ENCODE peak calls at places on chromosomes 2 and 18, in eight cellular contexts. One of them, this sample, is unnamed. For H3K4me1, the result is how much of the 10 kb centered on the place peaks cover.

GRCh38 chr2:231877533-231878456 is 48.4 kb downstream of the NPPC start:
- DNase-seq in neuronal stem cell: no peak
- DNase-seq in heart right ventricle: no peak
- DNase-seq in adrenal gland: no peak
- DNase-seq in CD8-positive, alpha-beta T cell: no peak
- DNase-seq in heart left ventricle: no peak
- DNase-seq in K562: no peak
- DNase-seq in tibial artery: no peak
- DNase-seq in this sample: no peak

GRCh38 chr2:106825161-106825560 is 60.8 kb downstream of the ST6GAL2 start:
- DNase-seq in neuronal stem cell: no peak
- DNase-seq in heart right ventricle: no peak
- DNase-seq in adrenal gland: no peak
- DNase-seq in CD8-positive, alpha-beta T cell: no peak
- DNase-seq in heart left ventricle: no peak
- DNase-seq in K562: no peak
- DNase-seq in tibial artery: no peak
- DNase-seq in this sample: no peak

GRCh38 chr18:13616525-13617035 is 109.8 kb downstream of the FAM210A start:
- DNase-seq in neuronal stem cell: no peak
- DNase-seq in heart right ventricle: no peak
- DNase-seq in adrenal gland: no peak
- DNase-seq in CD8-positive, alpha-beta T cell: no peak
- DNase-seq in heart left ventricle: no peak
- DNase-seq in K562: no peak
- DNase-seq in tibial artery: no peak
- DNase-seq in this sample: no peak

GRCh38 chr2:166138144-166138543 is 10.3 kb upstream of the SCN1A start:
- DNase-seq in neuronal stem cell: no peak
- DNase-seq in heart right ventricle: no peak
- DNase-seq in adrenal gland: no peak
- DNase-seq in CD8-positive, alpha-beta T cell: no peak
- DNase-seq in heart left ventricle: no peak
- DNase-seq in K562: no peak
- DNase-seq in tibial artery: no peak
- DNase-seq in this sample: no peak

GRCh38 chr2:230423851-230424458 is 8.0 kb downstream of the SP100 start:
- DNase-seq in neuronal stem cell: no peak
- DNase-seq in heart right ventricle: no peak
- DNase-seq in adrenal gland: peak
- DNase-seq in CD8-positive, alpha-beta T cell: no peak
- DNase-seq in heart left ventricle: no peak
- DNase-seq in K562: no peak
- DNase-seq in tibial artery: no peak
- DNase-seq in this sample: no peak

GRCh38 chr18:59899298-59900221 is at the start of gene PMAIP1:
- DNase-seq in neuronal stem cell: peak
- DNase-seq in heart right ventricle: peak
- DNase-seq in adrenal gland: peak
- DNase-seq in CD8-positive, alpha-beta T cell: peak
- DNase-seq in heart left ventricle: peak
- DNase-seq in K562: peak
- DNase-seq in tibial artery: peak
- DNase-seq in this sample: peak

GRCh38 chr2:239811001-239811798 is 213.9 kb downstream of the NDUFA10 start:
- DNase-seq in neuronal stem cell: no peak
- DNase-seq in heart right ventricle: no peak
- DNase-seq in adrenal gland: no peak
- DNase-seq in CD8-positive, alpha-beta T cell: no peak
- DNase-seq in heart left ventricle: peak
- DNase-seq in K562: no peak
- DNase-seq in tibial artery: peak
- DNase-seq in this sample: no peak

GRCh38 chr18:12113999-12114646 is 20.5 kb downstream of the ANKRD62 start:
- DNase-seq in neuronal stem cell: no peak
- DNase-seq in heart right ventricle: no peak
- DNase-seq in adrenal gland: no peak
- DNase-seq in CD8-positive, alpha-beta T cell: no peak
- DNase-seq in heart left ventricle: no peak
- DNase-seq in K562: no peak
- DNase-seq in tibial artery: no peak
- DNase-seq in this sample: no peak

GRCh38 chr2:28108143-28108542 is 217.6 kb downstream of the BABAM2 start:
- DNase-seq in neuronal stem cell: no peak
- DNase-seq in heart right ventricle: no peak
- DNase-seq in adrenal gland: no peak
- DNase-seq in CD8-positive, alpha-beta T cell: no peak
- DNase-seq in heart left ventricle: no peak
- DNase-seq in K562: no peak
- DNase-seq in tibial artery: no peak
- DNase-seq in this sample: no peak

GRCh38 chr18:51250458-51251024 is 53.1 kb upstream of the MEX3C start:
- DNase-seq in neuronal stem cell: no peak
- DNase-seq in heart right ventricle: no peak
- DNase-seq in adrenal gland: no peak
- DNase-seq in CD8-positive, alpha-beta T cell: no peak
- DNase-seq in heart left ventricle: no peak
- DNase-seq in K562: no peak
- DNase-seq in tibial artery: no peak
- DNase-seq in this sample: no peak

GRCh38 chr2:26693287-26693849 is 846 bp downstream of the KCNK3 start:
- DNase-seq in neuronal stem cell: no peak
- DNase-seq in heart right ventricle: no peak
- DNase-seq in adrenal gland: peak
- DNase-seq in CD8-positive, alpha-beta T cell: no peak
- DNase-seq in heart left ventricle: no peak
- DNase-seq in K562: no peak
- DNase-seq in tibial artery: peak
- DNase-seq in this sample: no peak

GRCh38 chr18:3016584-3017292 is 3.8 kb upstream of the LPIN2 start:
- DNase-seq in neuronal stem cell: no peak
- DNase-seq in heart right ventricle: no peak
- DNase-seq in adrenal gland: no peak
- DNase-seq in CD8-positive, alpha-beta T cell: no peak
- DNase-seq in heart left ventricle: no peak
- DNase-seq in K562: no peak
- DNase-seq in tibial artery: peak
- DNase-seq in this sample: no peak

GRCh38 chr2:3596891-3597290 is 2.0 kb downstream of the COLEC11 start:
- DNase-seq in neuronal stem cell: no peak
- DNase-seq in heart right ventricle: no peak
- DNase-seq in adrenal gland: no peak
- DNase-seq in CD8-positive, alpha-beta T cell: no peak
- DNase-seq in heart left ventricle: no peak
- DNase-seq in K562: no peak
- DNase-seq in tibial artery: no peak
- DNase-seq in this sample: no peak

GRCh38 chr2:88838165-88838635 is 146.7 kb downstream of the RPIA start:
- DNase-seq in neuronal stem cell: no peak
- DNase-seq in heart right ventricle: no peak
- DNase-seq in adrenal gland: no peak
- DNase-seq in CD8-positive, alpha-beta T cell: no peak
- DNase-seq in heart left ventricle: no peak
- DNase-seq in K562: no peak
- DNase-seq in tibial artery: no peak
- DNase-seq in this sample: no peak

GRCh38 chr2:235098736-235099494 is 147.1 kb downstream of the SH3BP4 start:
- DNase-seq in neuronal stem cell: no peak
- DNase-seq in heart right ventricle: no peak
- DNase-seq in adrenal gland: no peak
- DNase-seq in CD8-positive, alpha-beta T cell: no peak
- DNase-seq in heart left ventricle: no peak
- DNase-seq in K562: no peak
- DNase-seq in tibial artery: no peak
- DNase-seq in this sample: no peak

GRCh38 chr2:210199186-210199765 is 26.0 kb downstream of the ACADL start:
- DNase-seq in neuronal stem cell: peak
- DNase-seq in heart right ventricle: no peak
- DNase-seq in adrenal gland: no peak
- DNase-seq in CD8-positive, alpha-beta T cell: no peak
- DNase-seq in heart left ventricle: no peak
- DNase-seq in K562: peak
- DNase-seq in tibial artery: no peak
- DNase-seq in this sample: no peak

GRCh38 chr2:135043345-135043744 is 3.9 kb downstream of the MAP3K19 start:
- DNase-seq in neuronal stem cell: no peak
- DNase-seq in heart right ventricle: no peak
- DNase-seq in adrenal gland: no peak
- DNase-seq in CD8-positive, alpha-beta T cell: no peak
- DNase-seq in heart left ventricle: no peak
- DNase-seq in K562: peak
- DNase-seq in tibial artery: no peak
- DNase-seq in this sample: no peak
- H3K4me1 ChIP-seq in neuronal stem cell: under half
- H3K4me1 ChIP-seq in heart right ventricle: under half
- H3K4me1 ChIP-seq in adrenal gland: under half
- H3K4me1 ChIP-seq in CD8-positive, alpha-beta T cell: under half
- H3K4me1 ChIP-seq in heart left ventricle: under half
- H3K4me1 ChIP-seq in K562: under half
- H3K4me1 ChIP-seq in tibial artery: under half
- H3K4me1 ChIP-seq in this sample: under half

GRCh38 chr2:159609933-159610523 is 6.3 kb downstream of the BAZ2B start:
- DNase-seq in neuronal stem cell: no peak
- DNase-seq in heart right ventricle: no peak
- DNase-seq in adrenal gland: no peak
- DNase-seq in CD8-positive, alpha-beta T cell: no peak
- DNase-seq in heart left ventricle: no peak
- DNase-seq in K562: no peak
- DNase-seq in tibial artery: no peak
- DNase-seq in this sample: no peak

GRCh38 chr2:159613515-159614336 is 2.6 kb downstream of the BAZ2B start:
- DNase-seq in neuronal stem cell: no peak
- DNase-seq in heart right ventricle: no peak
- DNase-seq in adrenal gland: no peak
- DNase-seq in CD8-positive, alpha-beta T cell: no peak
- DNase-seq in heart left ventricle: no peak
- DNase-seq in K562: peak
- DNase-seq in tibial artery: no peak
- DNase-seq in this sample: no peak

GRCh38 chr2:159614534-159615186 is 1.7 kb downstream of the BAZ2B start:
- DNase-seq in neuronal stem cell: no peak
- DNase-seq in heart right ventricle: no peak
- DNase-seq in adrenal gland: no peak
- DNase-seq in CD8-positive, alpha-beta T cell: no peak
- DNase-seq in heart left ventricle: no peak
- DNase-seq in K562: no peak
- DNase-seq in tibial artery: no peak
- DNase-seq in this sample: no peak

GRCh38 chr2:159615187-159615935 is 987 bp downstream of the BAZ2B start:
- DNase-seq in neuronal stem cell: peak
- DNase-seq in heart right ventricle: peak
- DNase-seq in adrenal gland: peak
- DNase-seq in CD8-positive, alpha-beta T cell: peak
- DNase-seq in heart left ventricle: peak
- DNase-seq in K562: peak
- DNase-seq in tibial artery: peak
- DNase-seq in this sample: peak

DNA sequence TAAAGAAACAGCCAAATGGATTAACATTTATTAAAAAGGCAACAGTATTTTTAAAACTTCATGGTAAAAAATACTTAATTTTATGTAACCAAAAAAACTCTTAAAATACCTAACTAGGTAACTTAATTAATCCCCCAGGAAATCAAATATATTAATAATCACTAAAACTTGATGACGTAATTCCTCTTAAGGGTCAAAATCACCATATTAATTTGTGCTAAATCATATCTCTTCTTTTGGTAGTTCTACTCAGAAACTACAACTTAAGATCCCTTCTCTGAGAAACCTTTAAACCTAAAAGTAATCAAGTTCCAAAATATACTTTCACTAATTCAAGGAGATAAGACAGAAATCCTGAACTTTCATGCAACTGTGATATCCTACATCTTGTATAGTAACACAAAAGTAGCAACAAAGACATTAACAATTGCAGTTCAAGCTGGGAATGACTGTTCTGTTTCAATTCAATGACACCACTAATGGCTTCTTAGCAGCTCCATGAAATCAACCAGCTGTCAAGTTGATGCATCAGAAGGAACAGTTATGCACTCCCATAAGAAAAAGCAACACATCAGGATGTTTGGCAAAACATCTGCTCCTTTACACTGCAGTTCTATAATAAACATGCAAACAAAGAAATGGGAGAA is 4.0 kb downstream of the BAZ2B start:
- DNase-seq in neuronal stem cell: peak
- DNase-seq in heart right ventricle: no peak
- DNase-seq in adrenal gland: no peak
- DNase-seq in CD8-positive, alpha-beta T cell: no peak
- DNase-seq in heart left ventricle: no peak
- DNase-seq in K562: peak
- DNase-seq in tibial artery: no peak
- DNase-seq in this sample: no peak
- H3K4me1 ChIP-seq in neuronal stem cell: under half
- H3K4me1 ChIP-seq in heart right ventricle: under half
- H3K4me1 ChIP-seq in adrenal gland: under half
- H3K4me1 ChIP-seq in CD8-positive, alpha-beta T cell: under half
- H3K4me1 ChIP-seq in heart left ventricle: under half
- H3K4me1 ChIP-seq in K562: under half
- H3K4me1 ChIP-seq in tibial artery: half or more
- H3K4me1 ChIP-seq in this sample: under half

DNA sequence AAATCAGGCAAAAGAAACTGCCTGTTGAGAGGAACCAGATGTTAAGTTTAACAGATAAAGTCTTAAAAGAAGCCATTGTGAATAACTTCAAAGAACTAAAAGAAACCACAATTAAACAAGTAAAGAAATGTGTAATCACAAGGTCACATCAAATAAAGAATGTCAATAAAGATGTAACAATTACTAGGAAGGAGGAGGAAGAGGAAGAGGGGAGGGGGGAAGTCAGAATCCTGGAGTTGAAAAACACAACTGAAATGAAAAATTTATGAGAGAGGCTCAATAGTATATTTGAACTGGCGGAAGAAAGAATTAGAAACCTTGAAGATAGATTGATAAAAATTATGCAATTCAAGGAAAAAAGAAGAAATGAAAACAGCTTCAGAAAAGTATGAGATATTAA is 88.4 kb upstream of the CRIM1 start:
- DNase-seq in neuronal stem cell: no peak
- DNase-seq in heart right ventricle: no peak
- DNase-seq in adrenal gland: no peak
- DNase-seq in CD8-positive, alpha-beta T cell: no peak
- DNase-seq in heart left ventricle: no peak
- DNase-seq in K562: no peak
- DNase-seq in tibial artery: no peak
- DNase-seq in this sample: no peak
- H3K4me1 ChIP-seq in neuronal stem cell: under half
- H3K4me1 ChIP-seq in heart right ventricle: under half
- H3K4me1 ChIP-seq in adrenal gland: under half
- H3K4me1 ChIP-seq in CD8-positive, alpha-beta T cell: under half
- H3K4me1 ChIP-seq in heart left ventricle: under half
- H3K4me1 ChIP-seq in K562: under half
- H3K4me1 ChIP-seq in tibial artery: under half
- H3K4me1 ChIP-seq in this sample: under half

GRCh38 chr2:31251851-31252250 is 17.9 kb downstream of the EHD3 start:
- DNase-seq in neuronal stem cell: no peak
- DNase-seq in heart right ventricle: no peak
- DNase-seq in adrenal gland: no peak
- DNase-seq in CD8-positive, alpha-beta T cell: no peak
- DNase-seq in heart left ventricle: no peak
- DNase-seq in K562: no peak
- DNase-seq in tibial artery: no peak
- DNase-seq in this sample: no peak
- H3K4me1 ChIP-seq in neuronal stem cell: under half
- H3K4me1 ChIP-seq in heart right ventricle: under half
- H3K4me1 ChIP-seq in adrenal gland: under half
- H3K4me1 ChIP-seq in CD8-positive, alpha-beta T cell: under half
- H3K4me1 ChIP-seq in heart left ventricle: under half
- H3K4me1 ChIP-seq in K562: under half
- H3K4me1 ChIP-seq in tibial artery: under half
- H3K4me1 ChIP-seq in this sample: under half

GRCh38 chr2:122000556-122001340 is 245.3 kb downstream of the TSN start:
- DNase-seq in neuronal stem cell: no peak
- DNase-seq in heart right ventricle: no peak
- DNase-seq in adrenal gland: no peak
- DNase-seq in CD8-positive, alpha-beta T cell: no peak
- DNase-seq in heart left ventricle: no peak
- DNase-seq in K562: no peak
- DNase-seq in tibial artery: no peak
- DNase-seq in this sample: no peak
- H3K4me1 ChIP-seq in neuronal stem cell: under half
- H3K4me1 ChIP-seq in heart right ventricle: under half
- H3K4me1 ChIP-seq in adrenal gland: under half
- H3K4me1 ChIP-seq in CD8-positive, alpha-beta T cell: under half
- H3K4me1 ChIP-seq in heart left ventricle: under half
- H3K4me1 ChIP-seq in K562: under half
- H3K4me1 ChIP-seq in tibial artery: under half
- H3K4me1 ChIP-seq in this sample: under half